ENCODE peak calls at places on chromosome 9, in four cellular contexts. U, A, X and M are unnamed samples.

GRCh38 chr9:112792670-112793069 is 42.1 kb downstream of the SNX30 start:
- DNase-seq in U (no peak), A (no peak), X (no peak), M (no peak)

GRCh38 chr9:87479801-87480201 is 17.9 kb upstream of the DAPK1 start:
- DNase-seq in U (no peak), A (no peak), X (no peak), M (no peak)

GRCh38 chr9:86352440-86353106 is 1.6 kb downstream of the TUT7 start:
- DNase-seq in U (no peak), A (no peak), X (no peak), M (no peak)

GRCh38 chr9:90099262-90099982 is 494.6 kb downstream of the GADD45G start:
- DNase-seq in U (no peak), A (no peak), X (no peak), M (no peak)

GRCh38 chr9:74282526-74283253 is 214.4 kb upstream of the RORB start:
- DNase-seq in U (no peak), A (no peak), X (no peak), M (no peak)

GRCh38 chr9:136858844-136859757 is 7.0 kb downstream of the MAMDC4 start:
- DNase-seq in U (peak; percentile 83), A (no peak), X (peak; percentile 79), M (peak; percentile 94)

GRCh38 chr9:137972988-137973470 is 95.4 kb downstream of the CACNA1B start:
- DNase-seq in U (no peak), A (no peak), X (no peak), M (no peak)

GRCh38 chr9:136376457-136376856 is 3.0 kb upstream of the CARD9 start:
- DNase-seq in U (no peak), A (no peak), X (no peak), M (no peak)

GRCh38 chr9:80387828-80388227 is 816.1 kb downstream of the TLE4 start:
- DNase-seq in U (no peak), A (no peak), X (no peak), M (no peak)

GRCh38 chr9:125203259-125203658 is 2.9 kb downstream of the RABEPK start:
- DNase-seq in U (no peak), A (no peak), X (no peak), M (no peak)

GRCh38 chr9:133613396-133613795 is 4.2 kb upstream of the FAM163B start:
- DNase-seq in U (no peak), A (no peak), X (no peak), M (no peak)

GRCh38 chr9:22379272-22379671 is 67.4 kb upstream of the DMRTA1 start:
- DNase-seq in U (no peak), A (no peak), X (no peak), M (no peak)

GRCh38 chr9:22374021-22374420 is 72.6 kb upstream of the DMRTA1 start:
- DNase-seq in U (no peak), A (no peak), X (no peak), M (no peak)
- H3K27ac ChIP-seq in U (no peak overlapping the region), A (no peak overlapping the region), X (no peak overlapping the region), M (no peak overlapping the region)

GRCh38 chr9:126488881-126489404 is 124.8 kb upstream of the LMX1B start:
- DNase-seq in U (no peak), A (no peak), X (no peak), M (no peak)

GRCh38 chr9:126486276-126486675 is 127.5 kb upstream of the LMX1B start:
- DNase-seq in U (no peak), A (no peak), X (no peak), M (no peak)

GRCh38 chr9:126488310-126488709 is 125.4 kb upstream of the LMX1B start:
- DNase-seq in U (no peak), A (no peak), X (no peak), M (no peak)

GRCh38 chr9:126489604-126490593 is 123.8 kb upstream of the LMX1B start:
- DNase-seq in U (peak; percentile 58), A (no peak), X (no peak), M (no peak)

GRCh38 chr9:126487856-126488255 is 125.9 kb upstream of the LMX1B start:
- DNase-seq in U (no peak), A (no peak), X (no peak), M (no peak)
- H3K4me3 ChIP-seq in U (no peak overlapping the region), A (no peak overlapping the region), X (no peak overlapping the region), M (no peak overlapping the region)

DNA sequence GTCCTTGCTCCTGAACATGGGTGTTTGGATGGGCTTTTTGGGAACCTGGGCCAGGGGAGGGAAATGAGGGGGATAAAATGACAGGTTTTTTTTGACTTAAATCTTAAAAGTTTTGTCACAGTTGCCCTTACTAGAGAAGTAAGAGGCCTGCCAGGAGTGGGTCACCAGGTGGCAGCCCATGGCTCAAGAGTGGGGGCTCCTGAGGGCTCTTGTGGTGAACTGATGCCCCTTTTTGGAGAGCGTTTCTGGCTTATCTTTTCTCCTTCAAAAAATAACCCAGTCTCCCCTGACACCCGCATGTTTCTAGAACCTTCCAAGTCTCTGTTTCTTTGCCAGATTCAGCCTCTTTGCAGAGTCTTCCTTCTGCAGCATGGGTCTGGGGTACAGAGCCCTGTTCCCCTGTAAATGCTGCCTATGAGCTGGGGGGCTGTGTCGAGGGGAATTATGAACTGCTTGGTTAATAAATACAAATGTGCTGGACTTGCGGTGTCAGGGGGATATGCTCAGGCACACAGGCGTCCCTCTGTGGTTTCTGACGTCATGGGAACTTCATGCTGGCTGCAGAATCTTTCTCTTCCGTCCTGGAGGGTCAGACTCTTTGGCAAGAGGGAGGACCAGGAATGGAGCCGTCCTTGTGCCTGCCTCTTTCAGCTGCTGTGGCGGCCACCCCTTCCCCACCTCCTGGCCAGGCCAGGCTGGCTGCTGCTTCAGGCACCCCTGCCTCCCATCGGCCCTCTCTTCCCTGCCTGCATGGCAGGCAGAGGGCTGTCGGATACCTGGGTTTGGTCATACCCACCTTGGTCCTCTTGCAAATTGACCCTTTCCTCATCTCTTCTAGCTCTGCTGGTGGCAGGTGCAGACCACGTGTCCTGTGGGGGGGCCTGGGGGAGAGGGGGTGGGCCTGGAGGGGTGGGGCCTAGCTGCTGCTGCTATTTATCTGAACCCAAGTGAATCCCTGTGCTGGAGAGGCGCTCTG is 30.1 kb downstream of the PTPA start:
- DNase-seq in U (peak; percentile 19), A (no peak), X (no peak), M (peak; percentile 65)
- H3K27ac ChIP-seq in U (peak overlapping the region; percentile 99), A (peak overlapping the region; percentile 99), X (peak overlapping the region; percentile 100), M (peak overlapping the region; percentile 98)

DNA sequence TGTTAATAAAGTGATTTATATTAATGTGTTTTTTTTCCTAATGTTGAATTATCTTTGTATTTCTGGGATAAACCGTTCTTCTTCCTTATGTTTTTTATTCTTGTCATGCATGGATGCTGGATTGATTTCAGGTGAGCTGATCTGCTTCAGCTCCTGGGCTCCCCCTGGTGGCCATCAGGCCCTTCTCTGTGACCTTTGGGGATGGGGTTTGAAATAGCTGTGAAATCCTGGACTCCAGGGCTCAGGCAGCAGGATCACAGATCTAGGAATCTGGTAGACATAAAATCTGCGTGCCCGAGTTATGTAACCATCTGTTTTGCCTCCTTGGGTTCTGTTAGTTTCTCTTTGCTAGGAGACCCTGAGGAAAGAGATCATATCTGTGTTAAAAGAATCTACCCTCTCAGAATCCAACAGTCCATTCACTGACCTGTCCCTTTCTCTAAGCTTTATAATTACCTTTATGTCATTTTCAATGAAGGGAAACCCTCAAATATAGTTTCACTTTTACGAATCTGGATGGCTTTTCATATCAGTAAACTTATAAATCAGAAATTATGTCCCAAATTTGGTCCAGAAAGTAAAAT is 12.2 kb upstream of the OR13J1 start:
- DNase-seq in U (peak; percentile 93), A (no peak), X (peak; percentile 81), M (peak; percentile 92)
- H3K4me3 ChIP-seq in U (no peak overlapping the region), A (no peak overlapping the region), X (no peak overlapping the region), M (no peak overlapping the region)

GRCh38 chr9:76500056-76500455 is 41.1 kb downstream of the GCNT1 start:
- DNase-seq in U (no peak), A (no peak), X (no peak), M (no peak)
- H3K27ac ChIP-seq in U (no peak overlapping the region), A (no peak overlapping the region), X (no peak overlapping the region), M (no peak overlapping the region)

DNA sequence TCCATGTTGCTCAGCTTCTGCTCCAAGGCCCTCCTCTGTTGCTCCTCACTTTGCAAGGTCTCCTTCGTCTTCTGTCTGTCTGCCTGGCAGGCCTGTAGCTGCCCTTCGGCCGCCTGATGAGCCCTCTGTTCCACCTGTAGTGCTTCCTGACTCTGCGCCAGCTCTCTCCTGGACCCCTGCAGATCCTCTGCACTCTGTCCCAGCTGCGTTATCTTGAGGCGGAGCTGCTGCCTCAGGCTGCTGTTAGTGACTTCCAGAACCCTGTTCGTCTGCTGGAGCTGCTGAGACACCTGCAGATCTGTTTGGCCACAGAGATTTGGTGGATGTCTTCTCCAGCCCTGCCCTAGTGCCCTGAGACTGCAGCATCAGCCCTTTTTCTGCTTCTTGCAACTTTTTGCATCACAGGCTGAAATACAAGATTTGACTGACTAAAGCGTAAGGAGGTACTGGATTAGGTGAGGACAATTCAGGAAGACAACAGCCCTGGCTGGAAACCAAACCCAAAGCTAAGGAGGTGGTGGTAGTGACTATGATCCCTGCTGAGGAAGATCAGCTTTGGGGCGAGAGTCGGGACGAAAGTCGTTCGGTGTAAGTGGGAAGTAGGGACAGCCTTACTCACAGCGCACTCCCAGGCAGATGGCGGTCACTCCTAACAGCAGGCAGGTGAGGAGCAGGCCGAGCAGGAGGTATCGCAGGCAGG is 2.1 kb downstream of the CD72 start:
- DNase-seq in U (no peak), A (no peak), X (no peak), M (no peak)
- H3K4me3 ChIP-seq in U (no peak overlapping the region), A (no peak overlapping the region), X (no peak overlapping the region), M (peak overlapping the region; percentile 17)

GRCh38 chr9:98147582-98147981 is 28.6 kb upstream of the TRIM14 start:
- DNase-seq in U (no peak), A (no peak), X (no peak), M (no peak)
- H3K27ac ChIP-seq in U (no peak overlapping the region), A (no peak overlapping the region), X (peak overlapping the region; percentile 95), M (peak overlapping the region; percentile 85)